ENCODE peak calls at places on chromosome X, in seven cellular contexts. One of them, this sample, is unnamed.

GRCh38 chrX:104117753-104118152 is 5.4 kb downstream of the ZCCHC18 start:
- ATAC-seq in body of pancreas: no peak
- ATAC-seq in HepG2: no peak
- ATAC-seq in heart left ventricle: no peak
- ATAC-seq in right lobe of liver: no peak
- ATAC-seq in K562: no peak
- ATAC-seq in A549: no peak
- ATAC-seq in this sample: no peak

GRCh38 chrX:72069380-72070160 is 62.1 kb downstream of the RTL5 start:
- ATAC-seq in body of pancreas: no peak
- ATAC-seq in HepG2: no peak
- ATAC-seq in heart left ventricle: peak
- ATAC-seq in right lobe of liver: no peak
- ATAC-seq in K562: no peak
- ATAC-seq in A549: no peak
- ATAC-seq in this sample: peak

GRCh38 chrX:18674417-18674787 is 2.5 kb upstream of the RS1 start:
- ATAC-seq in body of pancreas: peak
- ATAC-seq in HepG2: peak
- ATAC-seq in heart left ventricle: peak
- ATAC-seq in right lobe of liver: peak
- ATAC-seq in K562: peak
- ATAC-seq in A549: peak
- ATAC-seq in this sample: peak

GRCh38 chrX:9708086-9708485 is 57.6 kb downstream of the GPR143 start:
- ATAC-seq in body of pancreas: no peak
- ATAC-seq in HepG2: no peak
- ATAC-seq in heart left ventricle: no peak
- ATAC-seq in right lobe of liver: no peak
- ATAC-seq in K562: no peak
- ATAC-seq in A549: no peak
- ATAC-seq in this sample: no peak

GRCh38 chrX:1614927-1615326 is at the start of gene ASMT:
- ATAC-seq in body of pancreas: no peak
- ATAC-seq in HepG2: no peak
- ATAC-seq in heart left ventricle: no peak
- ATAC-seq in right lobe of liver: no peak
- ATAC-seq in K562: no peak
- ATAC-seq in A549: no peak
- ATAC-seq in this sample: no peak

GRCh38 chrX:43640481-43640880 is 15.6 kb upstream of the MAOA start:
- ATAC-seq in body of pancreas: no peak
- ATAC-seq in HepG2: no peak
- ATAC-seq in heart left ventricle: no peak
- ATAC-seq in right lobe of liver: peak
- ATAC-seq in K562: no peak
- ATAC-seq in A549: no peak
- ATAC-seq in this sample: no peak

GRCh38 chrX:134599173-134599914 is 58.9 kb downstream of the PLAC1 start:
- ATAC-seq in body of pancreas: peak
- ATAC-seq in HepG2: no peak
- ATAC-seq in heart left ventricle: no peak
- ATAC-seq in right lobe of liver: no peak
- ATAC-seq in K562: no peak
- ATAC-seq in A549: no peak
- ATAC-seq in this sample: peak

GRCh38 chrX:37995428-37995827 is 10.9 kb upstream of the SYTL5 start:
- ATAC-seq in body of pancreas: no peak
- ATAC-seq in HepG2: peak
- ATAC-seq in heart left ventricle: no peak
- ATAC-seq in right lobe of liver: no peak
- ATAC-seq in K562: peak
- ATAC-seq in A549: no peak
- ATAC-seq in this sample: no peak

GRCh38 chrX:40145001-40145631 is 47.4 kb upstream of the BCOR start:
- ATAC-seq in body of pancreas: no peak
- ATAC-seq in HepG2: no peak
- ATAC-seq in heart left ventricle: peak
- ATAC-seq in right lobe of liver: no peak
- ATAC-seq in K562: no peak
- ATAC-seq in A549: no peak
- ATAC-seq in this sample: no peak

GRCh38 chrX:100768679-100769338 is 36.9 kb upstream of the SYTL4 start:
- ATAC-seq in body of pancreas: peak
- ATAC-seq in HepG2: no peak
- ATAC-seq in heart left ventricle: peak
- ATAC-seq in right lobe of liver: peak
- ATAC-seq in K562: peak
- ATAC-seq in A549: peak
- ATAC-seq in this sample: peak

GRCh38 chrX:41045960-41046567 is 39.2 kb upstream of the USP9X start:
- ATAC-seq in body of pancreas: no peak
- ATAC-seq in HepG2: peak
- ATAC-seq in heart left ventricle: peak
- ATAC-seq in right lobe of liver: peak
- ATAC-seq in K562: peak
- ATAC-seq in A549: peak
- ATAC-seq in this sample: peak

GRCh38 chrX:9573282-9574106 is 108.6 kb downstream of the TBL1X start:
- ATAC-seq in body of pancreas: peak
- ATAC-seq in HepG2: peak
- ATAC-seq in heart left ventricle: no peak
- ATAC-seq in right lobe of liver: peak
- ATAC-seq in K562: no peak
- ATAC-seq in A549: peak
- ATAC-seq in this sample: no peak

GRCh38 chrX:78111140-78111931 is 7.3 kb downstream of the PGK1 start:
- ATAC-seq in body of pancreas: no peak
- ATAC-seq in HepG2: peak
- ATAC-seq in heart left ventricle: no peak
- ATAC-seq in right lobe of liver: peak
- ATAC-seq in K562: no peak
- ATAC-seq in A549: no peak
- ATAC-seq in this sample: no peak

GRCh38 chrX:53429755-53430154 is 4.4 kb downstream of the HSD17B10 start:
- ATAC-seq in body of pancreas: no peak
- ATAC-seq in HepG2: no peak
- ATAC-seq in heart left ventricle: no peak
- ATAC-seq in right lobe of liver: no peak
- ATAC-seq in K562: no peak
- ATAC-seq in A549: no peak
- ATAC-seq in this sample: no peak

GRCh38 chrX:76029385-76029784 is 143.5 kb upstream of the PBDC1 start:
- ATAC-seq in body of pancreas: no peak
- ATAC-seq in HepG2: no peak
- ATAC-seq in heart left ventricle: no peak
- ATAC-seq in right lobe of liver: no peak
- ATAC-seq in K562: peak
- ATAC-seq in A549: no peak
- ATAC-seq in this sample: no peak

GRCh38 chrX:21756785-21757529 is 959 bp downstream of the SMPX start:
- ATAC-seq in body of pancreas: no peak
- ATAC-seq in HepG2: no peak
- ATAC-seq in heart left ventricle: peak
- ATAC-seq in right lobe of liver: peak
- ATAC-seq in K562: no peak
- ATAC-seq in A549: no peak
- ATAC-seq in this sample: no peak

GRCh38 chrX:34943235-34943634 is 639 bp downstream of the FAM47B start:
- ATAC-seq in body of pancreas: no peak
- ATAC-seq in HepG2: no peak
- ATAC-seq in heart left ventricle: no peak
- ATAC-seq in right lobe of liver: no peak
- ATAC-seq in K562: no peak
- ATAC-seq in A549: no peak
- ATAC-seq in this sample: no peak

GRCh38 chrX:39675619-39676018 is 422.1 kb downstream of the BCOR start:
- ATAC-seq in body of pancreas: no peak
- ATAC-seq in HepG2: no peak
- ATAC-seq in heart left ventricle: peak
- ATAC-seq in right lobe of liver: no peak
- ATAC-seq in K562: no peak
- ATAC-seq in A549: no peak
- ATAC-seq in this sample: peak

GRCh38 chrX:3428762-3429161 is 82.3 kb upstream of the MXRA5 start:
- ATAC-seq in body of pancreas: no peak
- ATAC-seq in HepG2: no peak
- ATAC-seq in heart left ventricle: no peak
- ATAC-seq in right lobe of liver: no peak
- ATAC-seq in K562: no peak
- ATAC-seq in A549: no peak
- ATAC-seq in this sample: no peak

DNA sequence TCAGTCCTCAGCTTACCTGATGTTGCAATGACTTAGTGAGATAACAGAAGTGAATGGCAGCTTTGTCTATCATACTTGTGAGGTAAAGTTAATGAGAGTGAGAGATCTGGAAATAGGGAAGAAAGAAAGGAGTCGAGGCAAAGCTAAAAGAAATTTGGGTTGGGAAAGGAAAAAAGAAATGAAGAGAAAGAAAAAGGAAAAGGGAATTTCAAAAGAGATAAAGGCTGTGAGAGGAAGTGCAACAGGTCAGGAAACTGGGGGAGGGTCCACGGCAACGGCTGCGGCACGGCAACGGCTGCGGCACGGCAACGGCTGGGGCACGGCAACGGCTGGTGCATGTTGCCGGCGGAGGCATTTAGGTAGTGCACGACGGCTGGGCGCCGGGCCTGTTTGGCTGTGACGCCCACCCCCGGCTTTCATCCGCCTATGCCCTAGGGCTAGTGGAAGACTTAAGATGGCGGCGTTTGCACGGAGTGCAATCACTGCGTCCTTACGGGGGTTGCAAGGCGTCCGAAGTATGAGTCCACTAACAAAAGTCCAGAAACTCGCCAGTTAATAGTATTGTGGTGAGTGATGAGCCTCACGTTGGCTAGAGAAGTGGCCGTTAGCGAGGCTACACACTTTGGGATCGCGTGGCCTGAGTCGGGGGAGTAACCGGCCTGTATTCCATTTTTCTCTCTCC is 359.9 kb upstream of the ZCCHC13 start:
- ATAC-seq in body of pancreas: peak
- ATAC-seq in HepG2: peak
- ATAC-seq in heart left ventricle: peak
- ATAC-seq in right lobe of liver: peak
- ATAC-seq in K562: peak
- ATAC-seq in A549: peak
- ATAC-seq in this sample: peak
- TF ChIP-seq POLR2A in body of pancreas: peak
- TF ChIP-seq POLR2A in HepG2: peak
- TF ChIP-seq POLR2A in heart left ventricle: no peak
- TF ChIP-seq POLR2A in right lobe of liver: peak
- TF ChIP-seq POLR2A in K562: peak
- TF ChIP-seq POLR2A in A549: peak
- TF ChIP-seq POLR2A in this sample: peak

DNA sequence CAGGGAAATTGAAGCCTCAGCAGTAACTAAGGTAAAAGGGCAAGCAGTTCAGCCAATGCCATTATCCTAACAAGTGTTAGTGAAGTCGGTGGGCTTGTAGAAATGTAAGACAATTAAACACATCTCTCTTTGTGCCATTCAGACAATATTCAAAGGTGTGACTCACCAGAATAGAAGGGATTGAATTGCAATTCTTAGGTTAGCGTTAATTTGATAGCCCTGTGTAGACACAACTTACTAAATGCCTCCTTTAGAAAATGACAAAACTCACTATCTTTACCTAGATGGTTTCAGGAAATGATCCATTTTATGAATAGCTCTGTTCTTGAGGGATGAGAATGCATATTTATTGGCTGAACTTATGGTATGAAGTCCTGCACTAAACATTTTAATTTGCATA is 35.2 kb downstream of the RPA4 start:
- ATAC-seq in body of pancreas: no peak
- ATAC-seq in HepG2: no peak
- ATAC-seq in heart left ventricle: no peak
- ATAC-seq in right lobe of liver: no peak
- ATAC-seq in K562: no peak
- ATAC-seq in A549: no peak
- ATAC-seq in this sample: no peak
- TF ChIP-seq POLR2A in body of pancreas: no peak
- TF ChIP-seq POLR2A in HepG2: no peak
- TF ChIP-seq POLR2A in heart left ventricle: no peak
- TF ChIP-seq POLR2A in right lobe of liver: no peak
- TF ChIP-seq POLR2A in K562: no peak
- TF ChIP-seq POLR2A in A549: no peak
- TF ChIP-seq POLR2A in this sample: no peak

DNA sequence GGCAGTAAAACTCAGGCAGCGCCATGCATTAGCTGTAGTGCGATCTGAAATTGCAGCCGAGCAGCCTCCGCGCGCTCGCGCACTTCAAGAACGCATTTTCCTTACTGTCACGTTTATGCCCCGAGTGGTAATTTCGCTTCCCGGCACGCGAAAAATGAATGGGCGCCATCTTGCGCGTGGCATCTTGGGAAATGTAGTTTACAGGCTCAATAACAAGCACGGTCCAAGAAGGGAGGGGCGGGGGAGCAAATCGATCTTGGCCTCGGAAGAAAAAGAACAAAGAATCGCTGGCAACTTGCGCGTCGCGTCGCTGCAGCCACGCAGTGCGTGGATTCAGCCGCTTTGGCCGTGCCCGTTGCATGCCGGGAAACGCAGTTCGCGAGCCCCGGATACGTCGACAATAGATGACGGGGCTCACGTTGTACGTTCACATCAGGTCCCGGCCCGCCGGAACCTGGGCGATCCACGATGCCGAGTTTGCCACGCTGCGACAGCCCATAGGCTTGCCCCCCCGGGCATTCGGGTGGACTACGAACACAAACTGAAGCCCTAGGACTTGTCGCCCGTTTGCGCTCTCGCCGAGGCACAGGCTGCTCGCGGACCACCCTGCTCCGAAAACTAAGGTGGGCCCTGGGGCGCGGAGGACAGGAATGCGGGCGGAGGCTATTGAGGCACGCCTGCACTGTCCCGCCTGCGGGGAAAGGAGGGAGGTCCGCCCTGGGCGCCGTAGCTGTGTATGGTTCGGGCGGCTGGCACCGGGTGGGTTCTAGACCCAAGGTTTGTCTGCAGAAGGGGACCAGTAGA is at the start of gene FTSJ1:
- ATAC-seq in body of pancreas: peak
- ATAC-seq in HepG2: peak
- ATAC-seq in heart left ventricle: peak
- ATAC-seq in right lobe of liver: peak
- ATAC-seq in K562: peak
- ATAC-seq in A549: peak
- ATAC-seq in this sample: peak
- TF ChIP-seq POLR2A in body of pancreas: peak
- TF ChIP-seq POLR2A in HepG2: peak
- TF ChIP-seq POLR2A in heart left ventricle: no peak
- TF ChIP-seq POLR2A in right lobe of liver: peak
- TF ChIP-seq POLR2A in K562: peak
- TF ChIP-seq POLR2A in A549: peak
- TF ChIP-seq POLR2A in this sample: peak

DNA sequence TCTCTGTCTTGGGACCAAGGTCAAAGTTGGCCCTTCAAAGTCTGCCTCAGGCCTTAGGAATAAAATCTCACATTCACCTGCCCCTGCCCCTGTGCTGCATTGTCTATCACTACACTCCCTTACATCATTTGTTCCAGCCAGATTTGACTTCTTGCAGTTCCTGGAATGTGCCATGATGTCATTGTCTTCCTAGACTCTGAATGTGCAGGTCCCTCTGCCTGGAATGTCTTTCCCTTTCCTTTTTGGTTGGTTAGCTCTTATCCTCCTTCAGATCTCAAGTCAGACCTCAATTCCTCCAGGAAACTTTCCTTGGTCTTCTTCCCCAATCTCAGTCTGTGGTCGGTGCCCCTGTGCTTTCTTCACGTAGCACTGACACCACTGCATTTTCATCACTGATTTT is 67.7 kb upstream of the EFNB1 start:
- ATAC-seq in body of pancreas: no peak
- ATAC-seq in HepG2: no peak
- ATAC-seq in heart left ventricle: no peak
- ATAC-seq in right lobe of liver: no peak
- ATAC-seq in K562: no peak
- ATAC-seq in A549: no peak
- ATAC-seq in this sample: no peak
- TF ChIP-seq POLR2A in body of pancreas: no peak
- TF ChIP-seq POLR2A in HepG2: no peak
- TF ChIP-seq POLR2A in heart left ventricle: no peak
- TF ChIP-seq POLR2A in right lobe of liver: no peak
- TF ChIP-seq POLR2A in K562: no peak
- TF ChIP-seq POLR2A in A549: no peak
- TF ChIP-seq POLR2A in this sample: no peak